ENCODE peak calls at places on chromosome 1, in four cellular contexts. One of them, this sample, is unnamed.

GRCh38 chr1:236164273-236164672 is 21.9 kb downstream of the GPR137B start:
- DNase-seq in HepG2: no peak
- DNase-seq in H1: no peak
- DNase-seq in K562: no peak
- DNase-seq in this sample: no peak

GRCh38 chr1:15541231-15541792 is 14.7 kb downstream of the DNAJC16 start:
- DNase-seq in HepG2: no peak
- DNase-seq in K562: no peak
- DNase-seq in H1: no peak
- DNase-seq in this sample: no peak

GRCh38 chr1:151251656-151252470 is 2.7 kb upstream of the PSMD4 start:
- DNase-seq in HepG2: peak; percentile 78
- DNase-seq in H1: peak; percentile 51
- DNase-seq in K562: peak; percentile 69
- DNase-seq in this sample: peak; percentile 82

GRCh38 chr1:115238336-115239147 is 99.5 kb downstream of the NGF start:
- DNase-seq in HepG2: no peak
- DNase-seq in H1: no peak
- DNase-seq in K562: no peak
- DNase-seq in this sample: no peak

GRCh38 chr1:211628446-211628845 is 47.0 kb downstream of the NEK2 start:
- DNase-seq in H1: no peak
- DNase-seq in K562: no peak
- DNase-seq in HepG2: no peak
- DNase-seq in this sample: no peak

GRCh38 chr1:83994111-83994510 is 4.8 kb downstream of the TTLL7 start:
- DNase-seq in HepG2: no peak
- DNase-seq in K562: no peak
- DNase-seq in H1: no peak
- DNase-seq in this sample: no peak

GRCh38 chr1:164803366-164803765 is 244.4 kb downstream of the PBX1 start:
- DNase-seq in H1: no peak
- DNase-seq in K562: no peak
- DNase-seq in HepG2: no peak
- DNase-seq in this sample: no peak

GRCh38 chr1:70767377-70767776 is 280.2 kb downstream of the PTGER3 start:
- DNase-seq in H1: no peak
- DNase-seq in HepG2: no peak
- DNase-seq in K562: no peak
- DNase-seq in this sample: no peak

GRCh38 chr1:172640146-172640545 is 18.8 kb upstream of the FASLG start:
- DNase-seq in H1: no peak
- DNase-seq in K562: no peak
- DNase-seq in HepG2: no peak
- DNase-seq in this sample: no peak

GRCh38 chr1:87586501-87586900 is 257.8 kb downstream of the LMO4 start:
- DNase-seq in HepG2: no peak
- DNase-seq in H1: no peak
- DNase-seq in K562: no peak
- DNase-seq in this sample: no peak

GRCh38 chr1:4755301-4756183 is 101.1 kb downstream of the AJAP1 start:
- DNase-seq in K562: no peak
- DNase-seq in HepG2: no peak
- DNase-seq in H1: peak; percentile 52
- DNase-seq in this sample: no peak

GRCh38 chr1:161274874-161275273 is 16.3 kb downstream of the PCP4L1 start:
- DNase-seq in K562: no peak
- DNase-seq in H1: no peak
- DNase-seq in HepG2: no peak
- DNase-seq in this sample: no peak

GRCh38 chr1:233662503-233663105 is 48.7 kb downstream of the KCNK1 start:
- DNase-seq in K562: no peak
- DNase-seq in HepG2: no peak
- DNase-seq in H1: no peak
- DNase-seq in this sample: no peak

GRCh38 chr1:12447849-12448312 is 170.1 kb downstream of the DHRS3 start:
- DNase-seq in K562: no peak
- DNase-seq in H1: no peak
- DNase-seq in HepG2: peak; percentile 38
- DNase-seq in this sample: no peak

GRCh38 chr1:172391972-172392371 is 28.5 kb upstream of the C1orf105 start:
- DNase-seq in H1: no peak
- DNase-seq in K562: no peak
- DNase-seq in HepG2: no peak
- DNase-seq in this sample: no peak

GRCh38 chr1:206893380-206893779 is 3.9 kb upstream of the IL24 start:
- DNase-seq in HepG2: no peak
- DNase-seq in K562: no peak
- DNase-seq in H1: no peak
- DNase-seq in this sample: no peak

GRCh38 chr1:168643152-168643551 is 66.7 kb downstream of the XCL1 start:
- DNase-seq in H1: no peak
- DNase-seq in K562: no peak
- DNase-seq in HepG2: no peak
- DNase-seq in this sample: no peak

GRCh38 chr1:235843458-235843857 is 23.2 kb downstream of the LYST start:
- DNase-seq in HepG2: peak; percentile 44
- DNase-seq in K562: peak; percentile 16
- DNase-seq in H1: no peak
- DNase-seq in this sample: peak; percentile 45

GRCh38 chr1:223844521-223844961 is 1.2 kb downstream of the TP53BP2 start:
- DNase-seq in K562: no peak
- DNase-seq in H1: no peak
- DNase-seq in HepG2: no peak
- DNase-seq in this sample: no peak

GRCh38 chr1:68049941-68050878 is at the start of gene DIRAS3:
- DNase-seq in K562: no peak
- DNase-seq in HepG2: no peak
- DNase-seq in H1: no peak
- DNase-seq in this sample: peak; percentile 6

GRCh38 chr1:199302554-199302953 is 663.7 kb downstream of the PTPRC start:
- DNase-seq in HepG2: no peak
- DNase-seq in K562: no peak
- DNase-seq in H1: no peak
- DNase-seq in this sample: no peak

GRCh38 chr1:169113613-169114119 is 7.2 kb downstream of the ATP1B1 start:
- DNase-seq in HepG2: peak; percentile 72
- DNase-seq in H1: no peak
- DNase-seq in K562: no peak
- DNase-seq in this sample: peak; percentile 91

GRCh38 chr1:211340622-211341487 is 14.2 kb downstream of the TRAF5 start:
- DNase-seq in HepG2: no peak
- DNase-seq in K562: no peak
- DNase-seq in H1: peak; percentile 33
- DNase-seq in this sample: no peak

GRCh38 chr1:185155600-185156320 is 993 bp downstream of the TRMT1L start:
- DNase-seq in HepG2: no peak
- DNase-seq in K562: no peak
- DNase-seq in H1: no peak
- DNase-seq in this sample: no peak

GRCh38 chr1:29396438-29397255 is 160.3 kb downstream of the PTPRU start:
- DNase-seq in HepG2: no peak
- DNase-seq in H1: no peak
- DNase-seq in K562: no peak
- DNase-seq in this sample: no peak

GRCh38 chr1:205670611-205671430 is 9.5 kb downstream of the SLC45A3 start:
- DNase-seq in HepG2: no peak
- DNase-seq in H1: peak; percentile 70
- DNase-seq in K562: no peak
- DNase-seq in this sample: no peak

GRCh38 chr1:205667909-205668643 is 12.2 kb downstream of the SLC45A3 start:
- DNase-seq in K562: no peak
- DNase-seq in H1: no peak
- DNase-seq in HepG2: no peak
- DNase-seq in this sample: no peak

GRCh38 chr1:205669341-205670142 is 10.8 kb downstream of the SLC45A3 start:
- DNase-seq in K562: peak; percentile 83
- DNase-seq in H1: no peak
- DNase-seq in HepG2: no peak
- DNase-seq in this sample: no peak

GRCh38 chr1:205668951-205669340 is 11.4 kb downstream of the SLC45A3 start:
- DNase-seq in HepG2: peak; percentile 25
- DNase-seq in K562: peak; percentile 51
- DNase-seq in H1: no peak
- DNase-seq in this sample: no peak

DNA sequence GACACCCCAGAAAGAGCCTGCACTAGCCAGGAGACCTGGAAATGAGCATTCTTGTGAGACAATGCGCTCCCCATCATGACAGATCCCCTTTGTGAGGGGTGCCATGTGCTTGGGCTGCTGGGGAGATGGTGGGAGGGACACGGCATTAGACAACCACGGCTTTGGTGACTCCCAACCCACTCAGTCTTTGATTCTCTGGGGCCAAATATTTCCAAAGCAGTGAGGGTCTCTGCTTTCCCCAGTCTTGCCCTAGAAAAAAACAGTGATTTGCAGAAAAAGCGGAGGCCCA is 10.2 kb downstream of the SLC45A3 start:
- DNase-seq in K562: no peak
- DNase-seq in HepG2: no peak
- DNase-seq in H1: no peak
- DNase-seq in this sample: no peak
- H3K4me3 ChIP-seq in K562: no peak overlapping the region
- H3K4me3 ChIP-seq in HepG2: no peak overlapping the region
- H3K4me3 ChIP-seq in H1: no peak overlapping the region
- H3K4me3 ChIP-seq in this sample: no peak overlapping the region

DNA sequence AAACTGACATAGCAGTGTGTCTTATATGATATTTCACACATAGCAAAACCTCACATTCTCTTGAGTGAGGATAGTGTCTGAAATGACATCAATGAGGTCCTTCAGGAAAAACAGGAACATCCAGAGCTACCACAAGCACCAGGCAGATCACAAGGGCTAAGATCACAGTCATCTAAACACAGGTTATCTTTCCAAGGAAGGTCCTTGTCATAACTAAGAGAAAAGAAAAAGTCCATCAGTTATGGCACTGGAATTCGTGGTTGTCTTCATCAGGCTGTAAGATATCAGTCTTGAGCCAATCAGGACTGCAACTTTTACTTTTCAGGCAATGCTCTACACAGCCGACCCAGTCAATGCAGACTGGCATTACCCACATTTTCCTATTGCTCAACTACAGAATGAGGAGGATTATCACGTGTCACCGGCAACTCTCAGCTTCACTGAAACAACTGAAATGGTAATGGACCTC is 26.4 kb downstream of the SORT1 start:
- DNase-seq in HepG2: no peak
- DNase-seq in H1: no peak
- DNase-seq in K562: no peak
- DNase-seq in this sample: no peak
- TF ChIP-seq HDAC2 in HepG2: no peak
- TF ChIP-seq HDAC2 in H1: no peak
- TF ChIP-seq HDAC2 in K562: no peak
- TF ChIP-seq HDAC2 in this sample: no peak

GRCh38 chr1:26138974-26139558 is 19.8 kb upstream of the FAM110D start:
- DNase-seq in HepG2: no peak
- DNase-seq in K562: no peak
- DNase-seq in H1: peak; percentile 14
- DNase-seq in this sample: no peak
- TF ChIP-seq PHF8 in HepG2: no peak
- TF ChIP-seq PHF8 in K562: no peak
- TF ChIP-seq PHF8 in H1: no peak
- TF ChIP-seq PHF8 in this sample: no peak

GRCh38 chr1:26281091-26281958 is 1.4 kb downstream of the SH3BGRL3 start:
- DNase-seq in K562: no peak
- DNase-seq in H1: no peak
- DNase-seq in HepG2: no peak
- DNase-seq in this sample: no peak
- H3K4me3 ChIP-seq in K562: no peak overlapping the region
- H3K4me3 ChIP-seq in H1: no peak overlapping the region
- H3K4me3 ChIP-seq in HepG2: peak overlapping the region; percentile 78
- H3K4me3 ChIP-seq in this sample: peak overlapping the region; percentile 98

GRCh38 chr1:17920881-17921635 is 165.9 kb downstream of the ACTL8 start:
- DNase-seq in HepG2: no peak
- DNase-seq in H1: no peak
- DNase-seq in K562: no peak
- DNase-seq in this sample: no peak
- TF ChIP-seq HDAC2 in HepG2: no peak
- TF ChIP-seq HDAC2 in H1: no peak
- TF ChIP-seq HDAC2 in K562: no peak
- TF ChIP-seq HDAC2 in this sample: no peak

GRCh38 chr1:94925561-94926364 is 1.1 kb downstream of the CNN3 start:
- DNase-seq in K562: no peak
- DNase-seq in H1: peak; percentile 86
- DNase-seq in HepG2: peak; percentile 89
- DNase-seq in this sample: peak; percentile 33

GRCh38 chr1:94924967-94925366 is 1.9 kb downstream of the CNN3 start:
- DNase-seq in H1: no peak
- DNase-seq in K562: no peak
- DNase-seq in HepG2: no peak
- DNase-seq in this sample: no peak

GRCh38 chr1:94921977-94922376 is 4.9 kb downstream of the CNN3 start:
- DNase-seq in K562: no peak
- DNase-seq in HepG2: no peak
- DNase-seq in H1: no peak
- DNase-seq in this sample: no peak

GRCh38 chr1:94920061-94920460 is 6.8 kb downstream of the CNN3 start:
- DNase-seq in HepG2: peak; percentile 18
- DNase-seq in H1: no peak
- DNase-seq in K562: no peak
- DNase-seq in this sample: no peak

GRCh38 chr1:94922756-94923465 is 4.0 kb downstream of the CNN3 start:
- DNase-seq in HepG2: no peak
- DNase-seq in H1: no peak
- DNase-seq in K562: no peak
- DNase-seq in this sample: no peak
- TF ChIP-seq PHF8 in HepG2: no peak
- TF ChIP-seq PHF8 in H1: no peak
- TF ChIP-seq PHF8 in K562: no peak
- TF ChIP-seq PHF8 in this sample: no peak

GRCh38 chr1:8203056-8203455 is 114.9 kb upstream of the SLC45A1 start:
- DNase-seq in H1: no peak
- DNase-seq in K562: no peak
- DNase-seq in HepG2: no peak
- DNase-seq in this sample: no peak

GRCh38 chr1:8202182-8202905 is 115.6 kb upstream of the SLC45A1 start:
- DNase-seq in HepG2: peak; percentile 78
- DNase-seq in K562: peak; percentile 45
- DNase-seq in H1: no peak
- DNase-seq in this sample: peak; percentile 90

GRCh38 chr1:8204823-8205222 is 113.1 kb upstream of the SLC45A1 start:
- DNase-seq in H1: no peak
- DNase-seq in K562: no peak
- DNase-seq in HepG2: no peak
- DNase-seq in this sample: no peak

GRCh38 chr1:8201331-8201861 is 116.5 kb upstream of the SLC45A1 start:
- DNase-seq in H1: no peak
- DNase-seq in HepG2: peak; percentile 37
- DNase-seq in K562: no peak
- DNase-seq in this sample: peak; percentile 63

DNA sequence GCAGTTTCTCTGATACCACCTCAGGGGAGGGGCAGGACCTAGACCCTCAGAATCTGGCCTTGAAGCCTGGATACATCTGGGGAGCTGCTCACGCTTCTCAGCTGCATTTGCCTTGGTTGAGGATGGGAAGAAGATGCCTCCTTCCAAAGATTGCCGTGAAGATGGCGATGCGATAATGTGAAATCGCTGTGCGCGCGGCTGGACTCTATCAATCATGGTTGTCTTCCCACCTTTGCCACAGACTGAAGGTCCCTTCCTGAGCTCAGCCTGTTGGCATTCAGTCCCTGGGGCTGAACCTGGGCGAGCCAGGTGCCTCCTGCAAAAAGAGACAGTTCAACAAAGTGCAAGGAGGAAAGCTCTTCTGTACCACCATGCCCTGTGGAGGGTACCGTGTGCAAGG is 114.4 kb upstream of the SLC45A1 start:
- DNase-seq in H1: no peak
- DNase-seq in HepG2: no peak
- DNase-seq in K562: no peak
- DNase-seq in this sample: no peak
- H3K4me3 ChIP-seq in H1: no peak overlapping the region
- H3K4me3 ChIP-seq in HepG2: no peak overlapping the region
- H3K4me3 ChIP-seq in K562: no peak overlapping the region
- H3K4me3 ChIP-seq in this sample: no peak overlapping the region